ENCODE peak calls at places on chromosomes 6 and 20, in eight cellular contexts. D is CD4-positive, alpha-beta T cell; G is endothelial cell; Y is GM13976; E is GM23338; R is cardiac muscle cell; U is A549; O is spleen. P is an unnamed sample.

GRCh38 chr6:31070711-31071197 is 41.6 kb downstream of the C6orf15 start:
- DNase-seq in G (peak), Y (no peak), U (peak), R (peak), D (no peak), O (no peak), E (peak), P (no peak)

GRCh38 chr20:36493801-36494114 is 47.6 kb upstream of the MYL9 start:
- DNase-seq in G (no peak), R (no peak), O (no peak), Y (no peak), E (no peak), U (no peak), D (no peak), P (no peak)

GRCh38 chr6:13112921-13113320 is 215.4 kb downstream of the TBC1D7 start:
- DNase-seq in O (no peak), E (no peak), Y (no peak), U (no peak), D (no peak), G (no peak), R (peak), P (no peak)

GRCh38 chr6:20056350-20056992 is 155.8 kb downstream of the MBOAT1 start:
- DNase-seq in U (peak), E (peak), Y (peak), R (peak), O (no peak), D (no peak), G (peak), P (no peak)

GRCh38 chr20:38652995-38653394 is 51.4 kb downstream of the ARHGAP40 start:
- DNase-seq in D (no peak), U (no peak), G (no peak), R (no peak), Y (no peak), E (no peak), O (no peak), P (no peak)

GRCh38 chr20:3041818-3042504 is 1.5 kb upstream of the GNRH2 start:
- DNase-seq in R (no peak), O (peak), U (no peak), G (no peak), D (no peak), Y (no peak), E (peak), P (no peak)

GRCh38 chr20:17909745-17910345 is 58.7 kb downstream of the SNX5 start:
- DNase-seq in Y (no peak), E (no peak), U (no peak), D (no peak), G (no peak), R (no peak), O (no peak), P (no peak)

GRCh38 chr20:10728873-10729670 is 55.3 kb upstream of the JAG1 start:
- DNase-seq in U (no peak), D (no peak), R (no peak), E (no peak), G (no peak), Y (no peak), O (no peak), P (no peak)

GRCh38 chr6:14622878-14623542 is 505.4 kb downstream of the CD83 start:
- DNase-seq in R (peak), E (no peak), G (no peak), U (no peak), Y (no peak), D (no peak), O (no peak), P (no peak)

GRCh38 chr6:20700375-20700774 is 166.1 kb downstream of the CDKAL1 start:
- DNase-seq in O (no peak), Y (no peak), D (no peak), G (no peak), E (no peak), R (no peak), U (no peak), P (no peak)

GRCh38 chr6:168060521-168060931 is 18.5 kb downstream of the FRMD1 start:
- DNase-seq in D (no peak), U (peak), O (no peak), Y (no peak), R (peak), G (peak), E (peak), P (no peak)

GRCh38 chr6:11729083-11729482 is 49.5 kb downstream of the ADTRP start:
- DNase-seq in G (no peak), U (no peak), R (no peak), Y (no peak), D (peak), E (no peak), O (no peak), P (no peak)

GRCh38 chr6:166902211-166902755 is 54.1 kb downstream of the RNASET2 start:
- DNase-seq in R (no peak), E (no peak), G (no peak), D (no peak), Y (no peak), O (no peak), U (no peak), P (no peak)

GRCh38 chr20:60210779-60211617 is 252.8 kb downstream of the CDH26 start:
- DNase-seq in O (peak), Y (peak), R (peak), G (peak), E (peak), U (peak), D (peak), P (peak)

GRCh38 chr6:21935561-21936028 is 342.0 kb downstream of the SOX4 start:
- DNase-seq in D (no peak), O (no peak), R (peak), U (peak), Y (no peak), E (peak), G (no peak), P (no peak)

GRCh38 chr6:32886674-32887383 is 32.8 kb downstream of the PSMB9 start:
- DNase-seq in G (no peak), O (no peak), Y (no peak), D (no peak), R (peak), U (peak), E (no peak), P (no peak)

GRCh38 chr20:47535088-47535487 is 33.4 kb downstream of the NCOA3 start:
- DNase-seq in G (peak), O (no peak), E (peak), D (no peak), Y (no peak), R (no peak), U (peak), P (no peak)

GRCh38 chr20:43515628-43516027 is 8.1 kb downstream of the L3MBTL1 start:
- DNase-seq in R (no peak), Y (no peak), E (no peak), O (no peak), G (no peak), D (no peak), U (no peak), P (no peak)

GRCh38 chr6:97081010-97081573 is 156.6 kb downstream of the KLHL32 start:
- DNase-seq in U (no peak), G (no peak), D (no peak), O (no peak), E (peak), R (no peak), Y (no peak), P (no peak)

GRCh38 chr6:126716012-126716411 is 376.1 kb downstream of the CENPW start:
- DNase-seq in Y (no peak), O (no peak), U (no peak), G (no peak), R (no peak), E (no peak), D (no peak), P (no peak)

GRCh38 chr6:170225852-170226417 is 64.9 kb downstream of the DLL1 start:
- DNase-seq in U (no peak), R (no peak), D (no peak), E (no peak), O (peak), Y (no peak), G (no peak), P (peak)

GRCh38 chr20:21303872-21304586 is 898 bp downstream of the XRN2 start:
- DNase-seq in O (no peak), R (no peak), Y (no peak), U (no peak), G (no peak), E (no peak), D (no peak), P (no peak)

GRCh38 chr6:28920281-28920680 is 3.5 kb downstream of the TRIM27 start:
- DNase-seq in E (no peak), G (no peak), R (no peak), D (no peak), U (no peak), O (no peak), Y (no peak), P (no peak)

GRCh38 chr6:110529355-110529754 is 52.9 kb upstream of the SLC22A16 start:
- DNase-seq in R (no peak), O (no peak), D (no peak), U (no peak), G (no peak), Y (no peak), E (no peak), P (no peak)

GRCh38 chr6:11222385-11223277 is 9.8 kb downstream of the NEDD9 start:
- DNase-seq in O (no peak), D (no peak), G (no peak), U (peak), Y (no peak), E (no peak), R (no peak), P (no peak)

GRCh38 chr6:33000053-33000452 is 9.3 kb downstream of the HLA-DOA start:
- DNase-seq in O (no peak), G (peak), E (peak), Y (peak), R (no peak), U (peak), D (no peak), P (no peak)

GRCh38 chr20:42277203-42277602 is 659.0 kb upstream of the CHD6 start:
- DNase-seq in G (no peak), E (no peak), R (no peak), U (no peak), O (no peak), Y (no peak), D (no peak), P (no peak)

GRCh38 chr6:89148016-89148750 is 2.3 kb downstream of the PM20D2 start:
- DNase-seq in D (no peak), O (no peak), Y (no peak), E (no peak), U (no peak), R (no peak), G (no peak), P (no peak)

GRCh38 chr6:100665041-100665380 is 200.3 kb upstream of the SIM1 start:
- DNase-seq in Y (peak), U (no peak), O (no peak), G (no peak), E (peak), D (no peak), R (no peak), P (no peak)

GRCh38 chr6:69974193-69974592 is 107.8 kb downstream of the COL19A1 start:
- DNase-seq in G (no peak), R (peak), Y (no peak), U (peak), D (no peak), E (no peak), O (no peak), P (no peak)

GRCh38 chr20:44720994-44721784 is 6.0 kb downstream of the CCN5 start:
- DNase-seq in U (peak), R (no peak), G (no peak), Y (no peak), D (no peak), E (no peak), O (no peak), P (no peak)

GRCh38 chr6:137363805-137364138 is 130.4 kb downstream of the OLIG3 start:
- DNase-seq in O (no peak), Y (peak), G (no peak), R (no peak), D (no peak), E (no peak), U (no peak), P (no peak)

GRCh38 chr6:29828471-29828797 is 809 bp downstream of the HLA-G start:
- DNase-seq in Y (no peak), G (no peak), U (no peak), O (no peak), E (peak), R (no peak), D (peak), P (no peak)

GRCh38 chr6:17580518-17581048 is 19.5 kb upstream of the FAM8A1 start:
- DNase-seq in O (peak), U (peak), R (peak), E (peak), G (peak), Y (peak), D (peak), P (no peak)

GRCh38 chr6:42197574-42198362 is 3.0 kb upstream of the GUCA1B start:
- DNase-seq in E (no peak), O (no peak), R (no peak), Y (no peak), U (peak), G (no peak), D (no peak), P (no peak)

GRCh38 chr6:166940643-166941068 is 15.7 kb downstream of the RNASET2 start:
- DNase-seq in D (no peak), G (no peak), R (no peak), E (no peak), Y (peak), O (no peak), U (no peak), P (no peak)

GRCh38 chr6:93105017-93105416 is 314.3 kb downstream of the EPHA7 start:
- DNase-seq in D (no peak), Y (no peak), U (no peak), G (no peak), R (no peak), O (no peak), E (no peak), P (no peak)

GRCh38 chr20:46993465-46994095 is 98.9 kb downstream of the EYA2 start:
- DNase-seq in U (no peak), D (no peak), O (peak), R (no peak), Y (no peak), E (no peak), G (no peak), P (no peak)

GRCh38 chr6:107616776-107617175 is 126.9 kb downstream of the SOBP start:
- DNase-seq in G (no peak), D (no peak), U (no peak), E (no peak), Y (no peak), O (no peak), R (no peak), P (no peak)

GRCh38 chr6:90005048-90005827 is 111.0 kb downstream of the GJA10 start:
- DNase-seq in Y (no peak), O (no peak), E (no peak), D (no peak), R (no peak), U (no peak), G (no peak), P (no peak)

GRCh38 chr6:152096863-152097496 is 289.5 kb downstream of the ESR1 start:
- DNase-seq in E (no peak), U (peak), D (no peak), O (no peak), G (no peak), Y (no peak), R (no peak), P (no peak)
- TF ChIP-seq CTCF in E (no peak), U (no peak), D (no peak), O (no peak), G (no peak), Y (no peak), R (peak), P (no peak)

DNA sequence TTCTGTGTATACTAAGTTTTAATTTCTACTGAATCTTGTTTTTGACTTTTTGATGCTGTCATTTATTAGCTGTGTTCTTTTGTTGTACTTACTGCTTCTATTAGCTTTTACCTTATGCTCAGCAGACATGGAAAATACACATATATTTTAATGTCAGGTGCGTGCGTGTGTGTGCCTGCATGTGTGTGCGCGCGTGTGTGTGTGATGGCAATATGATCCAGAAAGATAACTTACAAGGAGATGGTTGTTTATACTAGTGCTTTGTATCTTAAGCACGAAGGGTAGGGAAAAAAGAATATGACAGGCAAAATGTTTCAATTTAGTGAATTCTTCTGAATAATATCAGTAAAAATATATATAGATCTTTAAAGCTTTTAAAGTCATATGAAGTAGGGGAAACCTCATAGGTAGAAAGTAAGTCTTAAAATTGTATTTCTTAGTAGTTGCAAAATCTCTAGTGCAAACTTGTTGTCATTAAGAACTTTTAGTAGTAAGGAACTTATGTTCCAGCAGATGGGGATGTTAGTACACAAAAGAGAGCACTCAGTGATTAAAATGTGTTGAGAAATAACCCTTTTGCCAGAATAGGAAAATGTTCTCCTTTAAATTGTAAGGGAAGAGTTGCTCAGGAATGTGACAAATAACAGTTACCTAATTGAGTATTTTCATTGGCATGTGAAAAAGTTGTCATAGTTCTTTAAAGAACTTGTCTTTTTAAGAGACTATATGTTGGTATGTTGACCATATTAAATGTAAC is 13.2 kb downstream of the QKI start:
- DNase-seq in U (peak), Y (no peak), E (peak), R (no peak), O (no peak), G (no peak), D (no peak), P (no peak)
- TF ChIP-seq CTCF in U (peak), Y (peak), E (peak), R (peak), O (no peak), G (no peak), D (peak), P (peak)

GRCh38 chr6:36098920-36099647 is 31.2 kb upstream of the MAPK13 start:
- DNase-seq in Y (no peak), R (peak), U (peak), O (no peak), G (no peak), E (peak), D (no peak), P (no peak)
- TF ChIP-seq CTCF in Y (no peak), R (no peak), U (no peak), O (no peak), G (no peak), E (no peak), D (peak), P (no peak)

GRCh38 chr6:149925253-149925973 is 2.5 kb upstream of the RAET1G start:
- DNase-seq in G (peak), Y (no peak), D (no peak), U (no peak), O (peak), R (no peak), E (peak), P (no peak)

GRCh38 chr6:149931501-149931900 is 8.6 kb upstream of the RAET1G start:
- DNase-seq in G (no peak), U (no peak), E (no peak), O (no peak), D (no peak), Y (no peak), R (no peak), P (no peak)

GRCh38 chr6:149925974-149926777 is 3.3 kb upstream of the RAET1G start:
- DNase-seq in O (peak), R (peak), E (peak), Y (no peak), D (peak), G (peak), U (peak), P (peak)

GRCh38 chr6:149933036-149933435 is 8.8 kb upstream of the ULBP2 start:
- DNase-seq in E (no peak), U (no peak), G (no peak), D (no peak), R (no peak), Y (no peak), O (no peak), P (no peak)

GRCh38 chr6:149929422-149929821 is 6.5 kb upstream of the RAET1G start:
- DNase-seq in U (no peak), D (no peak), Y (no peak), G (peak), O (no peak), R (peak), E (peak), P (no peak)
- TF ChIP-seq CTCF in U (no peak), D (no peak), Y (no peak), G (peak), O (no peak), R (peak), E (peak), P (peak)

GRCh38 chr20:63212393-63212730 is 3.6 kb downstream of the YTHDF1 start:
- DNase-seq in Y (no peak), U (no peak), E (no peak), D (no peak), G (no peak), R (no peak), O (no peak), P (no peak)
- TF ChIP-seq CTCF in Y (no peak), U (no peak), E (no peak), D (no peak), G (no peak), R (no peak), O (no peak), P (no peak)

P was measured in CD14-positive monocyte.